ENCODE peak calls at places on chromosomes 7 and 10, in five cellular contexts. S, F, B, J and Q are unnamed samples.

GRCh38 chr7:96143495-96144259 is 178.2 kb downstream of the SLC25A13 start:
- DNase-seq in J (no peak), S (no peak), F (no peak), B (no peak), Q (no peak)

GRCh38 chr10:114181971-114182370 is 2.8 kb downstream of the TDRD1 start:
- DNase-seq in F (no peak), J (peak), S (no peak), B (no peak), Q (no peak)

GRCh38 chr7:149226840-149227494 is 12.5 kb upstream of the ZNF212 start:
- DNase-seq in B (no peak), F (no peak), J (no peak), S (no peak), Q (no peak)

GRCh38 chr10:84026821-84027257 is 112.5 kb upstream of the GHITM start:
- DNase-seq in S (no peak), B (no peak), J (no peak), F (no peak), Q (peak)

GRCh38 chr7:55441002-55441401 is 75.9 kb downstream of the LANCL2 start:
- DNase-seq in J (no peak), S (no peak), B (no peak), F (no peak), Q (no peak)

GRCh38 chr10:48697821-48698764 is 13.4 kb downstream of the WDFY4 start:
- DNase-seq in J (no peak), F (no peak), S (no peak), B (no peak), Q (peak)

GRCh38 chr7:76282344-76283253 is 19.9 kb upstream of the HSPB1 start:
- DNase-seq in S (no peak), B (no peak), J (no peak), F (no peak), Q (no peak)

GRCh38 chr7:129780257-129781127 is 169.0 kb downstream of the NRF1 start:
- DNase-seq in F (no peak), B (no peak), S (no peak), J (peak), Q (peak)

GRCh38 chr7:34165927-34166550 is 260.7 kb downstream of the BMPER start:
- DNase-seq in F (no peak), B (no peak), S (no peak), J (no peak), Q (peak)

GRCh38 chr10:4151466-4151865 is 366.5 kb upstream of the KLF6 start:
- DNase-seq in S (no peak), F (no peak), J (no peak), B (no peak), Q (no peak)

GRCh38 chr7:33853361-33854062 is 51.8 kb upstream of the BMPER start:
- DNase-seq in B (no peak), S (no peak), F (peak), J (no peak), Q (no peak)

GRCh38 chr10:79386637-79387465 is 39.6 kb downstream of the PPIF start:
- DNase-seq in J (no peak), B (peak), S (peak), F (no peak), Q (no peak)

GRCh38 chr10:72274213-72274729 is 547 bp downstream of the DDIT4 start:
- DNase-seq in F (no peak), S (no peak), B (no peak), J (no peak), Q (no peak)

GRCh38 chr7:69211739-69212138 is 386.5 kb upstream of the AUTS2 start:
- DNase-seq in J (no peak), F (no peak), S (no peak), B (no peak), Q (peak)

GRCh38 chr7:87810130-87810529 is 66.0 kb downstream of the SLC25A40 start:
- DNase-seq in B (no peak), S (no peak), J (no peak), F (no peak), Q (no peak)

GRCh38 chr10:103781329-103782061 is 73.9 kb downstream of the SH3PXD2A start:
- DNase-seq in B (no peak), F (peak), S (no peak), J (peak), Q (peak)

GRCh38 chr7:47762746-47763062 is 180.8 kb upstream of the TNS3 start:
- DNase-seq in F (no peak), J (no peak), S (no peak), B (no peak), Q (no peak)

GRCh38 chr10:3803884-3804741 is 19.1 kb upstream of the KLF6 start:
- DNase-seq in J (no peak), F (no peak), B (no peak), S (no peak), Q (no peak)

GRCh38 chr7:26858735-26859134 is 5.7 kb downstream of the SKAP2 start:
- DNase-seq in B (no peak), J (no peak), F (no peak), S (no peak), Q (no peak)

GRCh38 chr7:117777335-117778150 is 95.7 kb downstream of the CTTNBP2 start:
- DNase-seq in S (no peak), J (no peak), B (no peak), F (no peak), Q (no peak)

GRCh38 chr10:96846926-96847325 is 14.8 kb downstream of the LCOR start:
- DNase-seq in F (no peak), B (no peak), J (no peak), S (no peak), Q (no peak)

GRCh38 chr10:73601486-73601921 is 10.4 kb upstream of the USP54 start:
- DNase-seq in J (peak), S (no peak), F (no peak), B (no peak), Q (no peak)

GRCh38 chr10:112201334-112201733 is 17.8 kb upstream of the GPAM start:
- DNase-seq in S (no peak), B (no peak), J (no peak), F (no peak), Q (no peak)

GRCh38 chr7:42574693-42575084 is 337.2 kb downstream of the C7orf25 start:
- DNase-seq in F (no peak), J (no peak), B (no peak), S (no peak), Q (no peak)

GRCh38 chr7:282621-283020 is 7.3 kb upstream of the FOXL3 start:
- DNase-seq in B (no peak), J (no peak), S (no peak), F (no peak), Q (no peak)

GRCh38 chr10:77441541-77442175 is 195.9 kb downstream of the KCNMA1 start:
- DNase-seq in F (no peak), J (no peak), S (no peak), B (no peak), Q (no peak)

GRCh38 chr10:79927111-79927828 is 21.6 kb downstream of the SFTPD start:
- DNase-seq in S (no peak), B (peak), J (no peak), F (no peak), Q (no peak)

GRCh38 chr10:114359953-114360345 is 44.4 kb downstream of the AFAP1L2 start:
- DNase-seq in S (no peak), B (no peak), F (no peak), J (no peak), Q (no peak)

GRCh38 chr10:61981460-61981859 is 80.0 kb downstream of the ARID5B start:
- DNase-seq in B (no peak), J (peak), S (no peak), F (no peak), Q (no peak)

DNA sequence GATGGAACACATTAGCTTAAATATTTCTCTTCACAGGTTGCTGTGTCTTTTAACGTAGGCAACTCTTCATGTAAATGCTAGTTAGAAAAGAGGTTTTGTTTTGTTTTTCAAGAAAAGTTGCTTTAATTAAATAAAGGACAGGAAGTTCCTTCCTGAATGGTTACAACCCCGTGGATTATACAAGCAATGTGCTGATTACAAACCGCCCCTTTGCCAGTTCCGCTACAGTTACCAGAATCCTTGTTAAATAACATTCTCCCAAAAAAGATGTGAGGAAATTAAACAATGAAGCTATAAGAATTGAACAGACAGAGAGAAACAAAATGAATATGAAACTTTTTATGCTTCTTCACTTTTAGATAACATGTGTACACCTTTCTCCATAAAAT is 75.1 kb downstream of the LYZL2 start:
- DNase-seq in B (no peak), S (no peak), J (no peak), F (no peak), Q (no peak)
- H3K4me3 ChIP-seq in B (no peak), S (peak), J (no peak), F (no peak), Q (no peak)

DNA sequence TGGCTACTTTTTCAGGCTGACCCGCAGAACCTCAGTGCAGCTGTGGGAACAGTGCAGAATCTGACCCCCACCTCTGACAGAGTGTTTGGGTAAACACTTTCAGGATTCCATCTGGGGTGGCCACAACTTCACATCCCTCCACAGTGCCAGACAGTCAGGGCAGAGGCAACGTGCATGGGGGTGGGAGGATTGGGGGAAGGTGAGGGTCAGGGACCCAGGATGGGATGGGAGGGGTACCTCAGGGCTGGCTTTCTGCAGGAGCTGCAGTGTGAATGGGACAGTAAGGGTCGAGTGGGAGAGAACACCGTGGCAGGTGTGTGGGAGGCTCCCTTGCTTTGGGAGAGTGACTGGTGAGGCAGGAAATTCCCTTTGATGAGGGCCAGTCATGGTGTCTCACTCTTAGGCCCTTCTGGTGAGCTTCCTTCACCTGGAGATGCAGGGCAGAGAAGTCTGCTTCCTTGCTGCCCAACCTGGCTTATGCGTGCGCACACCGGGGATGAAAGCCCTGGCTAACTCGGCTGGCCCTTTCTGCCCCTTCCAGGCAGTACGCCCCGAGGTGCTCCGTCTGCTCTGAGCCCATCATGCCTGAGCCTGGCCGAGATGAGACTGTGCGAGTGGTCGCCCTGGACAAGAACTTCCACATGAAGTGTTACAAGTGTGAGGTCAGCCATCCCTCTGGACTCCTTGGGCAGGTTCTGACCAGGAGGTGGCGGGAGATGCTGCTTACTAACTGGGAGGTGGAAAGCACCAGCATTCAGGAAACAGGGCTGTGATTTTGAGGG is 8.4 kb downstream of the ZYX start:
- DNase-seq in S (peak), B (no peak), J (no peak), F (no peak), Q (no peak)
- TF ChIP-seq CTCF in S (no peak), B (no peak), J (no peak), F (peak), Q (no peak)

GRCh38 chr10:8404721-8405120 is 350.2 kb downstream of the GATA3 start:
- DNase-seq in J (peak), B (no peak), S (no peak), F (no peak), Q (peak)
- H3K4me3 ChIP-seq in J (peak), B (no peak), S (no peak), F (no peak), Q (peak)

GRCh38 chr10:35027567-35027966 is 62.6 kb downstream of the CUL2 start:
- DNase-seq in S (no peak), F (peak), J (no peak), B (no peak), Q (no peak)
- TF ChIP-seq CTCF in S (peak), F (peak), J (peak), B (peak), Q (no peak)